ENCODE peak calls at places on chromosomes 6 and 20, in five cellular contexts. Z is GM04504, L is pancreas, V is endothelial cell, R is sciatic nerve. G is an unnamed sample.

GRCh38 chr6:142296975-142297604 is 4.7 kb upstream of the ADGRG6 start:
- DNase-seq in L (no peak), Z (no peak), R (no peak), V (no peak), G (no peak)

GRCh38 chr6:44228836-44229235 is 5.4 kb downstream of the SLC29A1 start:
- DNase-seq in R (no peak), Z (no peak), L (no peak), V (no peak), G (no peak)

GRCh38 chr20:20003088-20003954 is 13.8 kb upstream of the NAA20 start:
- DNase-seq in V (no peak), Z (no peak), R (no peak), L (no peak), G (no peak)

GRCh38 chr6:125421853-125422252 is 120.1 kb upstream of the HDDC2 start:
- DNase-seq in R (peak), V (peak), Z (no peak), L (no peak), G (no peak)

GRCh38 chr20:36467076-36467999 is 74.0 kb upstream of the MYL9 start:
- DNase-seq in V (no peak), L (peak), Z (no peak), R (peak), G (no peak)

GRCh38 chr6:28541996-28542395 is 16.3 kb downstream of the GPX5 start:
- DNase-seq in Z (no peak), V (no peak), R (no peak), L (no peak), G (no peak)

GRCh38 chr6:78483546-78483945 is 383.8 kb upstream of the IRAK1BP1 start:
- DNase-seq in V (no peak), Z (no peak), R (no peak), L (no peak), G (no peak)

GRCh38 chr6:11007715-11008608 is 36.1 kb downstream of the ELOVL2 start:
- DNase-seq in Z (no peak), L (no peak), R (no peak), V (no peak), G (no peak)

GRCh38 chr20:33645072-33645358 is 17.1 kb upstream of the C20orf144 start:
- DNase-seq in Z (no peak), L (no peak), R (no peak), V (no peak), G (no peak)

GRCh38 chr20:45998761-45999160 is 9.9 kb upstream of the MMP9 start:
- DNase-seq in R (no peak), Z (no peak), V (no peak), L (no peak), G (no peak)

GRCh38 chr20:60727425-60727824 is 524.6 kb upstream of the CDH4 start:
- DNase-seq in V (no peak), R (no peak), L (no peak), Z (no peak), G (no peak)

GRCh38 chr6:162726997-162727346 is 594 bp downstream of the PRKN start:
- DNase-seq in Z (no peak), R (no peak), V (no peak), L (no peak), G (no peak)

GRCh38 chr6:44855562-44856494 is 468.3 kb downstream of the CDC5L start:
- DNase-seq in V (no peak), R (no peak), Z (peak), L (no peak), G (no peak)

GRCh38 chr6:21597706-21598273 is 4.2 kb downstream of the SOX4 start:
- DNase-seq in V (no peak), R (no peak), Z (no peak), L (no peak), G (no peak)

GRCh38 chr20:14979472-14979986 is 642.1 kb upstream of the FLRT3 start:
- DNase-seq in V (no peak), R (no peak), Z (no peak), L (no peak), G (no peak)

G was measured in type B pancreatic cell.